ENCODE peak calls at places on chromosome 6, in seven cellular contexts. L is SK-N-SH, T is GM23338, N is transverse colon, U is Panc1, K is HepG2, I is K562. X is an unnamed sample.

GRCh38 chr6:157096522-157096921 is 226.8 kb downstream of the TMEM242 start:
- DNase-seq in T (no peak), L (no peak), I (no peak), K (peak; percentile 83), N (no peak), U (no peak), X (no peak)

GRCh38 chr6:89925826-89926225 is 31.6 kb downstream of the GJA10 start:
- DNase-seq in T (no peak), N (no peak), L (no peak), I (no peak), U (no peak), K (no peak), X (no peak)

GRCh38 chr6:160139420-160139851 is 17.8 kb downstream of the SLC22A1 start:
- DNase-seq in K (no peak), U (no peak), L (no peak), T (no peak), N (no peak), I (no peak), X (no peak)

GRCh38 chr6:119445666-119446622 is 96.4 kb upstream of the MAN1A1 start:
- DNase-seq in K (no peak), I (peak; percentile 29), T (peak; percentile 21), N (no peak), U (no peak), L (no peak), X (no peak)

GRCh38 chr6:113858067-113858604 is 991 bp downstream of the MARCKS start:
- DNase-seq in K (no peak), T (peak; percentile 68), I (no peak), U (no peak), L (peak; percentile 65), N (peak; percentile 54), X (peak; percentile 85)

GRCh38 chr6:39657355-39657754 is 67.9 kb downstream of the KIF6 start:
- DNase-seq in T (no peak), U (no peak), K (no peak), N (no peak), I (no peak), L (no peak), X (no peak)

GRCh38 chr6:136783495-136784270 is 8.6 kb downstream of the MAP3K5 start:
- DNase-seq in U (no peak), T (no peak), I (peak; percentile 38), K (no peak), N (no peak), L (no peak), X (peak; percentile 88)

GRCh38 chr6:136547336-136547735 is 2.9 kb downstream of the MAP7 start:
- DNase-seq in I (no peak), K (no peak), L (peak; percentile 61), T (peak; percentile 80), U (peak; percentile 54), N (no peak), X (no peak)

GRCh38 chr6:43851204-43851855 is 81.3 kb downstream of the VEGFA start:
- DNase-seq in N (no peak), L (no peak), U (no peak), T (peak; percentile 41), K (peak; percentile 36), I (no peak), X (no peak)

GRCh38 chr6:125066964-125067363 is 86.6 kb upstream of the TPD52L1 start:
- DNase-seq in T (no peak), N (no peak), K (no peak), U (no peak), I (peak; percentile 25), L (no peak), X (no peak)

GRCh38 chr6:154219250-154219649 is 137.4 kb downstream of the IPCEF1 start:
- DNase-seq in T (peak; percentile 20), N (no peak), K (no peak), L (no peak), I (no peak), U (no peak), X (no peak)

GRCh38 chr6:122184260-122184934 is 215.1 kb upstream of the HSF2 start:
- DNase-seq in I (no peak), L (peak; percentile 22), T (no peak), N (no peak), K (peak; percentile 16), U (no peak), X (no peak)

GRCh38 chr6:161876231-161876630 is 602.4 kb upstream of the AGPAT4 start:
- DNase-seq in K (no peak), I (no peak), N (no peak), L (no peak), T (no peak), U (no peak), X (no peak)

GRCh38 chr6:27862396-27863061 is 49.7 kb downstream of the OR2B2 start:
- DNase-seq in U (no peak), L (no peak), I (no peak), T (no peak), N (no peak), K (peak; percentile 65), X (no peak)

GRCh38 chr6:105227292-105227628 is 47.4 kb upstream of the POPDC3 start:
- DNase-seq in N (no peak), K (no peak), U (no peak), T (no peak), L (peak; percentile 21), I (no peak), X (no peak)

GRCh38 chr6:56246941-56247653 is at the start of gene COL21A1:
- DNase-seq in K (no peak), T (peak; percentile 94), L (peak; percentile 15), I (no peak), N (peak; percentile 17), U (no peak), X (peak; percentile 71)

GRCh38 chr6:17012421-17013225 is 89.2 kb upstream of the STMND1 start:
- DNase-seq in K (no peak), I (no peak), U (no peak), T (peak; percentile 77), N (peak; percentile 10), L (peak; percentile 45), X (no peak)

GRCh38 chr6:148866657-148867268 is 119.9 kb downstream of the UST start:
- DNase-seq in T (no peak), N (no peak), K (no peak), I (no peak), L (no peak), U (no peak), X (no peak)

GRCh38 chr6:2831392-2831791 is 10.3 kb downstream of the SERPINB1 start:
- DNase-seq in T (no peak), L (no peak), I (no peak), U (no peak), K (no peak), N (no peak), X (no peak)

GRCh38 chr6:3835055-3835731 is 14.0 kb upstream of the FAM50B start:
- DNase-seq in K (peak; percentile 91), U (no peak), T (peak; percentile 40), I (no peak), L (no peak), N (peak; percentile 17), X (no peak)

GRCh38 chr6:14022673-14023072 is 94.9 kb upstream of the CD83 start:
- DNase-seq in T (no peak), K (no peak), I (no peak), U (no peak), L (no peak), N (no peak), X (no peak)

DNA sequence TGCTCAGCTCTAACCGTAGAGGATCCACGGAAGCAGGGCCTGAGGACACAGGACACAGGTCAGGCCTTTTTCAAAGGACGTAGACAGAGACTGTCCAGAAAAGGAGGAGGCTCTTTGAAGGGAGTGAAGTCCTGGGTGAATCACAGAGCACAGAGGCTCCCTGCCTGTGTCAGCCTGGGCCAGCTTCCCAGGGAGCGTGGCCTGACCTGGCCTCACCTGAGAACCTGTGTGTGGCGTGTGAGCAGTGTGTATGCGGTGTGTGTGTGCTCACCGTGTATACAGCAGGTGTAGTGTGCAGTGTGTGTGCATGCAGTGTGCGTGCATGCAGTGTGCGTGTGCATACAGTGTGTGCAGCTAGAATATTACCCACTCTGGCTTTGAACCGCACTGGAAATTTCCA is 56.0 kb upstream of the FNDC1 start:
- DNase-seq in L (no peak), T (no peak), K (no peak), I (no peak), N (no peak), U (no peak), X (no peak)
- H3K4me1 ChIP-seq in L (no peaks in the 10 kb centered on the region), T (no peaks in the 10 kb centered on the region), K (no peaks in the 10 kb centered on the region), I (no peaks in the 10 kb centered on the region), N (peaks cover 9% of the 10 kb centered on the region), U (no peaks in the 10 kb centered on the region), X (peaks cover 61% of the 10 kb centered on the region)

DNA sequence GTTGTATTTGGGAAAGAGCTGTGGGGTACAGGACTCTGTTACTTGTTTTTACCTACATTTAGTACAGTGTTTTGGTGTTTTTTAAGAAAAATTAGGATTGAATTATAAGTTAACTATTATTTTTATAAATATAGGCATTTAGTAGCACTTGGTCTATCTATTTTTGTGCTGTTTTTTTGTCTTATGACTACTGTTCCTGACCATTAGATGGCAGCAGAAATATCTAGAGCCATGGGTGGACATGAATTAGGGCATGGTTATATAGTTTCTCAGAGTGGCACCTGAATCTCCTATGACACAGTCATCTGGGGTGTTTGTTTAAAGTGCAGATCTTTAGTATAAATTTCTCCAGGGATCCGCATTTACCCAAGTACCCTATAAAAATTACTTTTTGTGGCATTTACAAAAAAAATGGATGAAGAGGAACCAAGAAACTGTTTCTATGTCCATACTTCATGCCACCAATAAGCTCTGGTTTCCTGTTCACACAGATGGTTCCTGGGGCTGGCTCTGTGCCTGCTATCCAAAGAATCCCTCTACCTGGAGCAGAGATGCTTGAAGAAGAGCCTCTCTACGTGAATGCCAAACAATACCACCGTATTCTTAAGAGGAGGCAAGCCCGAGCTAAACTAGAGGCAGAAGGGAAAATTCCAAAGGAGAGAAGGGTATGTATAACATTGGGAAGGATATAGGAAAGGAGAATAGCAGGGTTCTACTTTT is 19.8 kb downstream of the NFYA start:
- DNase-seq in U (no peak), K (peak; percentile 41), T (peak; percentile 21), N (no peak), L (peak; percentile 36), I (no peak), X (no peak)
- TF ChIP-seq CTCF in U (peak; percentile 64), K (peak; percentile 46), T (peak; percentile 35), N (no peak), L (peak; percentile 61), I (peak; percentile 4), X (no peak)

GRCh38 chr6:29964904-29965872 is 22.9 kb downstream of the HLA-A start:
- DNase-seq in L (peak; percentile 65), U (no peak), N (peak; percentile 88), I (peak; percentile 87), K (peak; percentile 94), T (peak; percentile 89), X (peak; percentile 92)
- TF ChIP-seq POLR2AphosphoS5 in L (peak; percentile 59), U (peak; percentile 78), N (peak; percentile 96), I (peak; percentile 96), K (peak; percentile 92), T (peak; percentile 37), X (peak; percentile 30)

GRCh38 chr6:142918339-142919042 is 26.5 kb downstream of the HIVEP2 start:
- DNase-seq in T (no peak), N (no peak), U (no peak), K (no peak), L (peak; percentile 12), I (no peak), X (no peak)
- H3K4me1 ChIP-seq in T (peaks cover 2% of the 10 kb centered on the region), N (no peaks in the 10 kb centered on the region), U (no peaks in the 10 kb centered on the region), K (no peaks in the 10 kb centered on the region), L (peaks cover 3% of the 10 kb centered on the region), I (no peaks in the 10 kb centered on the region), X (peaks cover 32% of the 10 kb centered on the region)

GRCh38 chr6:50952092-50952932 is 133.6 kb downstream of the TFAP2B start:
- DNase-seq in I (peak; percentile 61), U (no peak), T (peak; percentile 30), N (no peak), L (no peak), K (no peak), X (no peak)
- TF ChIP-seq CTCF in I (no peak), U (no peak), T (peak; percentile 4), N (no peak), L (no peak), K (no peak), X (no peak)

GRCh38 chr6:12472601-12473038 is 182.5 kb downstream of the EDN1 start:
- DNase-seq in N (no peak), L (no peak), I (no peak), K (peak; percentile 68), T (no peak), U (no peak), X (no peak)
- TF ChIP-seq POLR2AphosphoS5 in N (no peak), L (no peak), I (no peak), K (no peak), T (no peak), U (no peak), X (no peak)